ENCODE peak calls at places on chromosomes 16 and 17, in nine cellular contexts. K is HCT116; T is head of caudate nucleus; F is MM.1S; X is right atrium auricular region; U is AG20443; I is mucosa of descending colon; L is Kasumi-1; W is stimulated activated CD8-positive, alpha-beta memory T cell treated with anti-CD3 and anti-CD28 coated beads, Interleukin-15, amount 100 ng/mL, for 24 hours. V is an unnamed sample.

GRCh38 chr17:3865166-3865565 is 19.1 kb upstream of the NCBP3 start:
- DNase-seq in X (no peak), W (no peak), F (no peak), K (no peak), U (peak; percentile 65), T (peak; percentile 57), L (no peak), I (no peak), V (no peak)

GRCh38 chr17:6698004-6698403 is 15.2 kb downstream of the SLC13A5 start:
- DNase-seq in L (no peak), F (no peak), T (no peak), I (no peak), W (no peak), X (no peak), K (no peak), U (no peak), V (no peak)

GRCh38 chr16:35754391-35755369 is 2295.3 kb downstream of the TP53TG3F start:
- DNase-seq in T (no peak), X (peak; percentile 13), U (no peak), K (no peak), F (no peak), I (no peak), W (no peak), L (no peak), V (peak; percentile 86)

GRCh38 chr17:10729334-10730193 is at the start of gene TMEM220:
- DNase-seq in L (peak; percentile 31), T (peak; percentile 72), W (no peak), X (peak; percentile 85), F (peak; percentile 10), U (peak; percentile 88), K (no peak), I (peak; percentile 86), V (peak; percentile 94)

GRCh38 chr16:88380099-88380498 is 2.7 kb upstream of the ZNF469 start:
- DNase-seq in U (no peak), T (no peak), K (no peak), X (no peak), F (no peak), I (peak; percentile 3), L (no peak), W (no peak), V (no peak)

GRCh38 chr17:33292981-33293867 is at the start of gene ASIC2:
- DNase-seq in K (no peak), F (no peak), U (peak; percentile 53), W (no peak), I (peak; percentile 72), T (peak; percentile 20), L (no peak), X (no peak), V (no peak)

GRCh38 chr16:27918755-27919154 is 144.8 kb downstream of the GSG1L start:
- DNase-seq in T (no peak), I (no peak), X (no peak), K (peak; percentile 29), U (no peak), F (no peak), W (no peak), L (no peak), V (no peak)

GRCh38 chr17:18987230-18987610 is 17.3 kb downstream of the FAM83G start:
- DNase-seq in U (no peak), I (peak; percentile 31), X (no peak), K (no peak), F (no peak), L (no peak), T (no peak), W (no peak), V (no peak)

GRCh38 chr16:4679854-4680636 is 13.3 kb upstream of the NUDT16L1 start:
- DNase-seq in L (peak; percentile 89), I (peak; percentile 86), W (no peak), X (peak; percentile 74), F (no peak), U (no peak), T (no peak), K (no peak), V (no peak)

GRCh38 chr16:58384437-58385055 is 7.7 kb upstream of the GINS3 start:
- DNase-seq in I (no peak), T (no peak), K (no peak), X (no peak), L (peak; percentile 45), F (no peak), U (no peak), W (no peak), V (no peak)

GRCh38 chr16:88649924-88650748 is 717 bp downstream of the CYBA start:
- DNase-seq in U (peak; percentile 76), T (peak; percentile 31), K (no peak), I (peak; percentile 77), L (peak; percentile 56), F (peak; percentile 26), X (peak; percentile 73), W (no peak), V (no peak)

GRCh38 chr17:32192379-32192778 is 50.1 kb downstream of the RHOT1 start:
- DNase-seq in F (no peak), L (no peak), W (no peak), T (no peak), I (no peak), U (peak; percentile 27), K (no peak), X (no peak), V (no peak)

GRCh38 chr16:51705142-51705541 is 554.1 kb upstream of the SALL1 start:
- DNase-seq in W (no peak), F (no peak), U (no peak), K (no peak), L (no peak), X (no peak), I (no peak), T (no peak), V (no peak)

GRCh38 chr16:12545792-12546342 is 257.8 kb downstream of the CPPED1 start:
- DNase-seq in U (no peak), I (no peak), X (no peak), K (no peak), W (no peak), T (no peak), F (no peak), L (no peak), V (no peak)

GRCh38 chr16:88389621-88390160 is 6.9 kb downstream of the ZNF469 start:
- DNase-seq in U (no peak), F (no peak), L (no peak), K (no peak), I (no peak), T (no peak), X (no peak), W (no peak), V (no peak)

GRCh38 chr17:54257440-54257839 is 434.7 kb downstream of the KIF2B start:
- DNase-seq in I (no peak), X (no peak), U (no peak), F (no peak), L (no peak), T (no peak), W (no peak), K (no peak), V (no peak)

GRCh38 chr16:2486645-2487516 is 12.0 kb downstream of the TBC1D24 start:
- DNase-seq in K (no peak), X (no peak), L (no peak), I (peak; percentile 77), T (no peak), U (no peak), F (no peak), W (no peak), V (no peak)